ENCODE peak calls at places on chromosomes 12 and 14, in eight cellular contexts. G, I, P, F, X, N, Z and L are unnamed samples. For H3K27me3, the result is how much of the 10 kb centered on the place peaks cover.

GRCh38 chr12:119666900-119667576 is 895 bp upstream of the PRKAB1 start:
- DNase-seq in G (no peak), I (no peak), P (no peak), F (no peak), X (no peak), N (no peak), Z (no peak), L (no peak)

GRCh38 chr14:102539544-102540309 is 30.2 kb upstream of the ANKRD9 start:
- DNase-seq in G (no peak), I (no peak), P (no peak), F (peak), X (peak), N (no peak), Z (peak), L (no peak)

GRCh38 chr14:96722751-96723150 is 74.4 kb upstream of the VRK1 start:
- DNase-seq in G (no peak), I (no peak), P (no peak), F (no peak), X (no peak), N (no peak), Z (no peak), L (no peak)

GRCh38 chr14:76772300-76773187 is 11.3 kb downstream of the VASH1 start:
- DNase-seq in G (peak), I (no peak), P (no peak), F (peak), X (peak), N (no peak), Z (peak), L (no peak)

GRCh38 chr14:35742448-35742847 is 66.6 kb downstream of the RALGAPA1 start:
- DNase-seq in G (no peak), I (no peak), P (no peak), F (no peak), X (no peak), N (no peak), Z (no peak), L (no peak)

GRCh38 chr12:124361996-124362395 is 67.1 kb downstream of the RFLNA start:
- DNase-seq in G (no peak), I (no peak), P (no peak), F (no peak), X (no peak), N (no peak), Z (no peak), L (no peak)

GRCh38 chr12:26044592-26044991 is 80.2 kb downstream of the BHLHE41 start:
- DNase-seq in G (no peak), I (no peak), P (no peak), F (no peak), X (no peak), N (no peak), Z (no peak), L (no peak)

GRCh38 chr14:104293851-104294627 is 155.7 kb downstream of the KIF26A start:
- DNase-seq in G (no peak), I (no peak), P (no peak), F (peak), X (peak), N (peak), Z (no peak), L (no peak)

GRCh38 chr14:56414231-56414630 is 165.4 kb upstream of the TMEM260 start:
- DNase-seq in G (no peak), I (no peak), P (peak), F (no peak), X (no peak), N (no peak), Z (no peak), L (no peak)

GRCh38 chr12:42141981-42142606 is 2.6 kb downstream of the GXYLT1 start:
- DNase-seq in G (no peak), I (no peak), P (no peak), F (no peak), X (no peak), N (no peak), Z (no peak), L (no peak)

GRCh38 chr14:55963295-55963694 is 154.9 kb upstream of the PELI2 start:
- DNase-seq in G (no peak), I (no peak), P (no peak), F (no peak), X (no peak), N (no peak), Z (no peak), L (no peak)

GRCh38 chr12:132074216-132074615 is 69.9 kb downstream of the DDX51 start:
- DNase-seq in G (no peak), I (no peak), P (no peak), F (no peak), X (no peak), N (no peak), Z (no peak), L (no peak)

GRCh38 chr14:99636487-99636886 is 8.4 kb upstream of the HHIPL1 start:
- DNase-seq in G (no peak), I (no peak), P (no peak), F (no peak), X (no peak), N (no peak), Z (no peak), L (no peak)

GRCh38 chr12:13666806-13667205 is 314.6 kb downstream of the GRIN2B start:
- DNase-seq in G (no peak), I (no peak), P (no peak), F (no peak), X (no peak), N (no peak), Z (no peak), L (no peak)

GRCh38 chr14:77033622-77034521 is 5.4 kb upstream of the IRF2BPL start:
- DNase-seq in G (peak), I (peak), P (peak), F (peak), X (peak), N (peak), Z (peak), L (peak)

GRCh38 chr12:13094349-13094748 is 9.1 kb downstream of the GSG1 start:
- DNase-seq in G (no peak), I (no peak), P (no peak), F (no peak), X (no peak), N (no peak), Z (no peak), L (no peak)

GRCh38 chr12:88638388-88638787 is 58.1 kb upstream of the KITLG start:
- DNase-seq in G (no peak), I (no peak), P (no peak), F (no peak), X (no peak), N (no peak), Z (no peak), L (no peak)

GRCh38 chr14:92973265-92973797 is 50.4 kb downstream of the CHGA start:
- DNase-seq in G (peak), I (no peak), P (peak), F (peak), X (peak), N (no peak), Z (no peak), L (no peak)

GRCh38 chr12:87266305-87266704 is 762.9 kb downstream of the C12orf50 start:
- DNase-seq in G (no peak), I (no peak), P (no peak), F (no peak), X (no peak), N (no peak), Z (no peak), L (no peak)

GRCh38 chr12:42744539-42745156 is 155.1 kb upstream of the PRICKLE1 start:
- DNase-seq in G (no peak), I (no peak), P (no peak), F (no peak), X (no peak), N (no peak), Z (no peak), L (no peak)

GRCh38 chr12:89542912-89543592 is 17.2 kb upstream of the POC1B start:
- DNase-seq in G (peak), I (peak), P (peak), F (no peak), X (peak), N (no peak), Z (peak), L (peak)

GRCh38 chr14:64421166-64421565 is 33.0 kb downstream of the MTHFD1 start:
- DNase-seq in G (peak), I (no peak), P (no peak), F (no peak), X (no peak), N (no peak), Z (no peak), L (no peak)

GRCh38 chr12:80226576-80226975 is 127.2 kb downstream of the OTOGL start:
- DNase-seq in G (no peak), I (no peak), P (no peak), F (no peak), X (no peak), N (no peak), Z (no peak), L (no peak)

GRCh38 chr14:89540830-89541470 is 123.9 kb upstream of the FOXN3 start:
- DNase-seq in G (no peak), I (no peak), P (no peak), F (no peak), X (no peak), N (no peak), Z (peak), L (no peak)

GRCh38 chr14:59328410-59328809 is 136.8 kb downstream of the GPR135 start:
- DNase-seq in G (no peak), I (no peak), P (no peak), F (no peak), X (no peak), N (no peak), Z (no peak), L (no peak)

GRCh38 chr14:71070169-71070568 is 162.9 kb downstream of the PCNX1 start:
- DNase-seq in G (no peak), I (no peak), P (no peak), F (no peak), X (no peak), N (no peak), Z (no peak), L (no peak)

GRCh38 chr12:31915442-31915841 is 43.8 kb upstream of the RESF1 start:
- DNase-seq in G (no peak), I (no peak), P (no peak), F (no peak), X (no peak), N (no peak), Z (no peak), L (no peak)

GRCh38 chr14:34502826-34503225 is 36.7 kb downstream of the EAPP start:
- DNase-seq in G (no peak), I (no peak), P (no peak), F (no peak), X (no peak), N (no peak), Z (no peak), L (no peak)

GRCh38 chr12:19110541-19110940 is 19.0 kb upstream of the PLEKHA5 start:
- DNase-seq in G (no peak), I (no peak), P (no peak), F (no peak), X (no peak), N (no peak), Z (no peak), L (no peak)

GRCh38 chr14:105944632-105945610 is 418.5 kb downstream of the TMEM121 start:
- DNase-seq in G (peak), I (peak), P (peak), F (peak), X (peak), N (peak), Z (no peak), L (peak)

GRCh38 chr14:22505751-22506710 is 83.0 kb downstream of the DAD1 start:
- DNase-seq in G (no peak), I (no peak), P (no peak), F (no peak), X (no peak), N (no peak), Z (no peak), L (no peak)

GRCh38 chr12:57896437-57897201 is 44.7 kb upstream of the ATP23 start:
- DNase-seq in G (peak), I (no peak), P (no peak), F (peak), X (peak), N (peak), Z (peak), L (no peak)

GRCh38 chr12:78559441-78559840 is 305.1 kb upstream of the SYT1 start:
- DNase-seq in G (no peak), I (no peak), P (no peak), F (no peak), X (no peak), N (no peak), Z (no peak), L (no peak)

GRCh38 chr12:27193854-27194544 is 50.1 kb upstream of the STK38L start:
- DNase-seq in G (no peak), I (no peak), P (no peak), F (peak), X (peak), N (no peak), Z (no peak), L (no peak)

GRCh38 chr14:29836395-29836794 is 91.3 kb downstream of the PRKD1 start:
- DNase-seq in G (no peak), I (no peak), P (no peak), F (no peak), X (no peak), N (no peak), Z (no peak), L (no peak)

GRCh38 chr14:93332032-93332852 is 594 bp downstream of the BTBD7 start:
- DNase-seq in G (peak), I (no peak), P (peak), F (peak), X (peak), N (peak), Z (no peak), L (no peak)

GRCh38 chr12:117641885-117642284 is 280.5 kb upstream of the NOS1 start:
- DNase-seq in G (no peak), I (no peak), P (no peak), F (no peak), X (no peak), N (no peak), Z (no peak), L (no peak)

GRCh38 chr12:77229640-77230442 is 164.5 kb upstream of the E2F7 start:
- DNase-seq in G (no peak), I (no peak), P (no peak), F (no peak), X (no peak), N (no peak), Z (no peak), L (no peak)

GRCh38 chr14:51365241-51365940 is 125.3 kb downstream of the TMX1 start:
- DNase-seq in G (no peak), I (no peak), P (no peak), F (no peak), X (no peak), N (no peak), Z (no peak), L (no peak)

GRCh38 chr14:51369814-51370213 is 129.8 kb downstream of the TMX1 start:
- DNase-seq in G (no peak), I (no peak), P (peak), F (no peak), X (no peak), N (no peak), Z (no peak), L (no peak)

GRCh38 chr14:51368721-51369163 is 128.7 kb downstream of the TMX1 start:
- DNase-seq in G (no peak), I (no peak), P (no peak), F (no peak), X (no peak), N (no peak), Z (peak), L (no peak)

GRCh38 chr14:51370758-51371386 is 130.8 kb downstream of the TMX1 start:
- DNase-seq in G (no peak), I (no peak), P (no peak), F (no peak), X (no peak), N (no peak), Z (no peak), L (no peak)

DNA sequence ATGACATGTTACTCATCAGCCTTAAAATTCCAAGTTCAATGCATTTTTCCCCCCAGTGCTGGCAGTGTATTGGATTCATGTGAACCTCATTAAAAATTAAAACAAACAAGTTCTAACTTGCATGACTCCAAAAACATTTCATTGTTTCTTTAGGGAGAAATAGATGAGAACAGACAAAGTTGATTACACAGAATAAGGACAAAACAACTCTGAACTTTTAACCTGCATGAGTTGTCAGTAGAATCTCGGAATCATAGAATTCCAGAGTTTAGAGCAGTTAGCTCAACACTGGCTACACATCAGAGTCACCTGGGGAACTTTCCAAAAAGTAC is 127.5 kb downstream of the TMX1 start:
- DNase-seq in G (no peak), I (no peak), P (no peak), F (no peak), X (no peak), N (no peak), Z (peak), L (no peak)
- H3K27ac ChIP-seq in G (no peak), I (no peak), P (no peak), F (peak), X (peak), N (no peak), Z (no peak), L (no peak)

GRCh38 chr14:94907626-94908261 is 137.8 kb upstream of the GSC start:
- DNase-seq in G (no peak), I (no peak), P (no peak), F (no peak), X (no peak), N (no peak), Z (no peak), L (no peak)
- H3K27me3 ChIP-seq in G (under half), I (under half), P (under half), F (under half), X (half or more), N (under half), Z (under half), L (under half)

GRCh38 chr12:127926004-127926403 is 341.0 kb upstream of the TMEM132C start:
- DNase-seq in G (no peak), I (no peak), P (no peak), F (no peak), X (no peak), N (no peak), Z (no peak), L (no peak)

GRCh38 chr12:127928615-127929014 is 338.4 kb upstream of the TMEM132C start:
- DNase-seq in G (no peak), I (no peak), P (no peak), F (no peak), X (no peak), N (no peak), Z (no peak), L (no peak)

GRCh38 chr12:127930122-127930521 is 336.8 kb upstream of the TMEM132C start:
- DNase-seq in G (no peak), I (no peak), P (no peak), F (peak), X (no peak), N (no peak), Z (no peak), L (no peak)

GRCh38 chr12:127928178-127928577 is 338.8 kb upstream of the TMEM132C start:
- DNase-seq in G (no peak), I (no peak), P (no peak), F (no peak), X (no peak), N (no peak), Z (no peak), L (no peak)

GRCh38 chr12:127929172-127929571 is 337.8 kb upstream of the TMEM132C start:
- DNase-seq in G (no peak), I (no peak), P (no peak), F (no peak), X (no peak), N (no peak), Z (no peak), L (no peak)
- H3K27ac ChIP-seq in G (no peak), I (no peak), P (no peak), F (no peak), X (peak), N (no peak), Z (no peak), L (no peak)

GRCh38 chr12:108147279-108147678 is 18.2 kb downstream of the WSCD2 start:
- DNase-seq in G (no peak), I (no peak), P (no peak), F (no peak), X (no peak), N (no peak), Z (no peak), L (no peak)
- H3K27me3 ChIP-seq in G (under half), I (under half), P (under half), F (under half), X (under half), N (under half), Z (under half), L (under half)

GRCh38 chr14:100836053-100836805 is 10.3 kb downstream of the MEG3 start:
- DNase-seq in G (no peak), I (no peak), P (no peak), F (no peak), X (no peak), N (no peak), Z (no peak), L (no peak)

GRCh38 chr14:100837812-100838170 is 11.9 kb downstream of the MEG3 start:
- DNase-seq in G (no peak), I (no peak), P (no peak), F (no peak), X (peak), N (peak), Z (no peak), L (no peak)

GRCh38 chr14:100835278-100836052 is 9.5 kb downstream of the MEG3 start:
- DNase-seq in G (no peak), I (no peak), P (no peak), F (no peak), X (no peak), N (no peak), Z (no peak), L (no peak)

GRCh38 chr14:100838493-100839440 is 12.8 kb downstream of the MEG3 start:
- DNase-seq in G (no peak), I (no peak), P (no peak), F (no peak), X (no peak), N (peak), Z (no peak), L (no peak)

DNA sequence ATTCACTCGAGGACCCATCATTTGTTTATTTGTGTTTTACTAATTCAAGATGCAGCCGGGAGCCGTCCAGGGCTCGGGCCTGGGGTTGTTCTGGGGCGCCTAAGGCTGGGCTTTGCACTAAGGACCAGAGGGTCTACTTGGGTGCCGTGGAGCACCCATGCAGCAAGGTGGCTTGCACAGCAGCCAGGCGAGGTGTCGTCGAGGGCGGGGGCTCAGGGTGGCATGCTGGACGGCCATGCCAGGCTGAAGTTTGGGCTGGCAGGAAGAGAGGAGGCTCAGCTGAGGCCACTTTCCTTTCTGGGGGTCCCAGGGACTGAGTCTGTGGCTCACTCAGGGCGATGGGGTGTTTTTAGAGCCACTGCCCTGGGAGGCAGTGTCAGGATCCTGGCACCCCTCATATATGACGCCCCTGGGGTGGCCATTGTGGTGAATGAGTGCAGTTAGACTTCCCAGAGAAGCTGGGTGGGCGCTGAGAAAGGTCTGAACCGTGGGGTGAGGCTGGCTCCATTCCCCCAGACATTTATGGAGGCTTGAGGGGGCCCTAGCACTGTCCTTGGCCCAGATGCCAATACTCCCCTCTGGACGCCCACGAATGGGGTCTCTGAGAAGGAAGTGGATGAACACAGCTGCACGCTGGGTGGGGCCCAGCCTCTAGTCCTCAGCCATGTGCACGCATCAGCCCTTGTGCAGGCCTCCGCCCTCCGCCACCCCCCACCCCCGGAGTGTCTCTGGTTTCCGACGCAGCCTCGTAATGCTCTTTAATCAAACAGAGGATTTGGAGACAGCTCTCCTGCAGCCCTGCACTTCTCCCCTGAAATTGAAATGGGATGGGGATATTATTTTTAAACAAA is 11.3 kb downstream of the MEG3 start:
- DNase-seq in G (peak), I (no peak), P (no peak), F (no peak), X (peak), N (peak), Z (no peak), L (no peak)
- H3K27ac ChIP-seq in G (no peak), I (no peak), P (no peak), F (no peak), X (no peak), N (no peak), Z (peak), L (no peak)

GRCh38 chr14:84708865-84709264 is 821.1 kb upstream of the FLRT2 start:
- DNase-seq in G (no peak), I (no peak), P (no peak), F (no peak), X (no peak), N (no peak), Z (no peak), L (no peak)

GRCh38 chr14:84707830-84708229 is 822.1 kb upstream of the FLRT2 start:
- DNase-seq in G (no peak), I (no peak), P (no peak), F (no peak), X (no peak), N (no peak), Z (no peak), L (no peak)
- H3K27me3 ChIP-seq in G (under half), I (under half), P (under half), F (under half), X (under half), N (under half), Z (under half), L (under half)